ENCODE peak calls at places on chromosomes 12 and 14, in nine cellular contexts. Z, Q, W, F, X, J, A, P and T are unnamed samples.
A peak's percentile ranks its signal among the peaks of the same experiment; 100 is the strongest.

GRCh38 chr12:94649349-94650142 is 811 bp downstream of the TMCC3 start:
- DNase-seq in Z (peak; percentile 26), A (peak; percentile 52), Q (no peak), J (peak; percentile 36), P (peak; percentile 64), W (no peak), X (peak; percentile 55), F (peak; percentile 60), T (peak; percentile 30)

GRCh38 chr12:114193474-114193873 is 212.5 kb downstream of the TBX5 start:
- DNase-seq in J (no peak), F (peak; percentile 0), X (no peak), W (no peak), Q (no peak), Z (no peak), A (no peak), P (no peak), T (no peak)

GRCh38 chr14:102914474-102915291 is 7.8 kb upstream of the AMN start:
- DNase-seq in Q (no peak), Z (no peak), W (no peak), P (no peak), F (no peak), J (no peak), A (no peak), X (no peak), T (no peak)

GRCh38 chr12:2149091-2149490 is 96.3 kb downstream of the CACNA1C start:
- DNase-seq in A (no peak), F (no peak), Q (no peak), W (no peak), X (no peak), P (no peak), Z (no peak), J (no peak), T (no peak)

GRCh38 chr12:111775205-111776193 is 8.8 kb downstream of the ALDH2 start:
- DNase-seq in P (peak; percentile 91), J (no peak), Q (peak; percentile 49), W (no peak), F (peak; percentile 98), A (peak; percentile 78), X (peak; percentile 89), Z (peak; percentile 66), T (peak; percentile 94)

GRCh38 chr14:69259531-69260245 is at the start of gene GALNT16:
- DNase-seq in Q (no peak), P (peak; percentile 38), X (peak; percentile 39), A (peak; percentile 38), J (peak; percentile 55), F (peak; percentile 33), W (no peak), Z (no peak), T (no peak)

GRCh38 chr12:113465808-113466769 is 5.6 kb downstream of the LHX5 start:
- DNase-seq in Q (no peak), Z (no peak), A (no peak), W (no peak), J (no peak), P (no peak), X (no peak), F (no peak), T (no peak)

GRCh38 chr14:69260979-69261605 is 1.1 kb downstream of the GALNT16 start:
- DNase-seq in X (peak; percentile 58), W (no peak), P (peak; percentile 37), A (peak; percentile 40), Z (no peak), J (peak; percentile 51), Q (no peak), F (no peak), T (peak; percentile 72)

GRCh38 chr12:95838125-95838524 is 20.6 kb upstream of the SNRPF start:
- DNase-seq in J (no peak), A (no peak), X (no peak), F (peak; percentile 78), W (no peak), Z (peak; percentile 61), Q (no peak), P (peak; percentile 64), T (no peak)

GRCh38 chr12:63808631-63809030 is 28.9 kb downstream of the RXYLT1 start:
- DNase-seq in W (no peak), Z (peak; percentile 29), F (peak; percentile 84), A (no peak), P (no peak), J (no peak), Q (no peak), X (no peak), T (no peak)

GRCh38 chr14:96986701-96987474 is 189.7 kb downstream of the VRK1 start:
- DNase-seq in X (no peak), P (no peak), A (no peak), W (no peak), Q (no peak), F (no peak), J (no peak), Z (no peak), T (no peak)

DNA sequence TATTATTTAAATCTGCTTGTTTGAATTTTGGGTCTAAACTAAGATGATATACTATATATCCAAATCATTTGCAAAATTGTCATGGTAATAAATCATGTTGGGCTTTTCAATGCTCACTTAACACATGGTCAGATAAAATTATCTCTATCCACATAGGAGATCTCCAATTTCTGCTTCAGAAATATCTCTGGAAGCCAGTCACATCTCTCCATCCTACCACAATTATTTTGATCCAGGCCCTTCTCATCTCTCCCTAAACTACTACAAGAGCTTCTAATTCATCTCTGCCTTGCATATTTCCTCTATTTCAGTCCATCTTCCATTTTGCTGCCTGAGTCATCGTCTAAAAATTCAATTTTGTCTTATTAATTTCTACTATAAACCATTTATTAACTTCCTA is 3.8 kb downstream of the DCN start:
- DNase-seq in Z (no peak), J (no peak), Q (no peak), F (no peak), P (no peak), X (no peak), A (no peak), W (no peak), T (no peak)
- H3K4me3 ChIP-seq in Z (no peak overlapping the region), J (peak overlapping the region; percentile 36), Q (peak overlapping the region; percentile 27), F (no peak overlapping the region), P (peak overlapping the region; percentile 30), X (no peak overlapping the region), A (no peak overlapping the region), W (no peak overlapping the region), T (peak overlapping the region; percentile 47)

DNA sequence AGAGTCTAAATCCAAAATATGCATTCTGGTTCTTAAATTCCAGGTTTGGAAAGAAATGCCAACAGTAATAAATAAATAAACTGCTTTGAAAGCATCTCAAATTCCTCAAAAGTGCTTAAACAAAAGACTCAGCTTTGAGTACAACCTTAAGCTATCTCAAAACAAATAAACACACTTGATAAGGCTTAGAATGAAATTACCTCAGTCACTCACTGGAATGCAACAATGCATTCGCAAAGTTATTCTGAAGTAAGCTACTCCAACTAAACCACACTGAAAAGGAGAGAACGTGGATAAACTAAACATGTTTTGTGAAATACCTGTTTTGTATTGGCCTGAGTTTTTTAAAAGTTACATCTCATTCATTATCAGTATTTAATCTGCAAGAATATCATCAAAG is 1.2 kb downstream of the SPTSSA start:
- DNase-seq in Q (no peak), P (no peak), F (peak; percentile 60), X (no peak), W (no peak), J (no peak), A (no peak), Z (no peak), T (no peak)
- H3K27ac ChIP-seq in Q (no peak overlapping the region), P (peak overlapping the region; percentile 98), F (peak overlapping the region; percentile 94), X (peak overlapping the region; percentile 90), W (no peak overlapping the region), J (no peak overlapping the region), A (peak overlapping the region; percentile 100), Z (peak overlapping the region; percentile 91), T (peak overlapping the region; percentile 95)

DNA sequence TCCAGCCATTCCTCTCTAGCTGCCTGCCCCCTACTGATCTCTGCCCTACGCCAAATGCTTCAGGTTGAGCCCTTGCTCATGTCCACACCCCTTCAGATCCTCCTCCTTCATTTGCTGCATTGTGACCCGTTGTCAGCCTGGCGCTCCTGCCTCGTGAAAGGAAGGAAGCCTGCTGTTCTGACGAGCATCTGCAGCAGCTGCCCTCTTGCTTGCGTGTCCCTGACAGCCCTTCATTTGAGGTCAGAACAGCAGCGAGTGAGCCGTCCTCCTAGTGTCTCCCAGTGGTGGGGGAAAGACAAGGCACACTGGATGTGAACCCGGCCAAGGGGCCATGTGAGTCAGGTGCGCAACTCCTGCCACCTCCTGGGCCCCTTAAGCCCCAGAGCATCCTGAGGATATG is 3.0 kb upstream of the PIANP start:
- DNase-seq in F (no peak), Z (no peak), P (no peak), Q (no peak), W (no peak), A (no peak), J (no peak), X (no peak), T (no peak)
- TF ChIP-seq CTCF in F (no peak), Z (peak; percentile 1), P (no peak), Q (no peak), W (no peak), A (no peak), J (no peak), X (no peak), T (no peak)

GRCh38 chr14:73754911-73755360 is 40.8 kb upstream of the PNMA1 start:
- DNase-seq in W (no peak), Q (no peak), J (no peak), P (peak; percentile 71), A (no peak), X (peak; percentile 61), F (peak; percentile 82), Z (no peak), T (no peak)

GRCh38 chr14:73755434-73756014 is 41.3 kb upstream of the PNMA1 start:
- DNase-seq in A (no peak), Q (no peak), P (peak; percentile 55), Z (no peak), W (no peak), F (no peak), X (peak; percentile 62), J (no peak), T (no peak)

GRCh38 chr14:73753043-73753886 is 39.1 kb upstream of the PNMA1 start:
- DNase-seq in J (no peak), W (no peak), A (no peak), Q (no peak), P (peak; percentile 76), F (peak; percentile 57), Z (no peak), X (peak; percentile 62), T (peak; percentile 72)

GRCh38 chr14:73752297-73752992 is 38.3 kb upstream of the PNMA1 start:
- DNase-seq in F (peak; percentile 75), X (peak; percentile 72), J (peak; percentile 56), Z (no peak), A (peak; percentile 90), Q (no peak), P (peak; percentile 88), W (no peak), T (peak; percentile 66)

DNA sequence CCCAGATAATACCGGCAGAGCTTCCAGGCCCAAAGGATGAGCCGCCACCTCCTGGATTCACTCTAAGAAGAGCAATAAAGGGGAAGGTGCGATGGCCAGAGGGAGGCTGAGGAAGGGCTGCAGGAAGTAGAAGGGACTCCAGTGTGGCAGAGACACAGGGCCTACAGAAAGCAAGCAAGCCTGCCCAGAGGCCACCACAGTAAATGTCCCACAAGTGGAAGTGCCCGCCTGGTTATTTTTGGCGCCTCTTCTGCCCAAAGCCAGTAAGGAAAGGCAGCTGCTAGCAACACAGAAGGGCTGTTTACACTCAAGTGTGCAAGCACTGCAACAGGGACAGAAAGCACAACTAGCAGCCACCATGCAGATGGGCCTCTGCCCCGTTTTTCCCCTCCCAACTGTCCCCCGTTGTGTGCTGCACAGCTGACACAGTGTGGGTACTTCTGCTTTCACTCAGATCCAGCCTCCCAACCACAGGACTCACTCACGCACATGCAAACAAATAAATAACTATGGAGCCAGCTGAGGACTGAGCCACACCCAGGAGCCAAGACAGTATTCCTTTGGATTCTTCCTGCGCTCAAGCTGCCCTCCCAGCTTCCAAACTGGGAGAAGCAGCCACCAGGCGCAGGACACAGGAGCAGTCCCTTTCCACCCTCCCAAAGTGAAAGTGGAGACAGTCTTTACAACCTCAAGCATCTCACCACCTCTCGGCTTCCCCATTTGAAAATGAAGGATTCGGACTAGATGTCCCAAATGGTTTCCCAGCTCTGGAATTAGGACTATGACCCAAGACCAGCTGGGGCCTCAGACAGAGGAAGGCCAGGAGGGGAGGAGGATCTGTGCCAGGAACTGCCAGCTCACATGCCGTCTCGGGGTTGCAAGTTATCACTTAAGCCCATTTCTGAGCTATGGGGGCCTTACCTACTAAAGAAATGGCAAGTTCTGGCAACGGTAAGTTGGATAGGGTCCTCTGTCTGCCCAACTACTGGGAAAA is 40.0 kb upstream of the PNMA1 start:
- DNase-seq in X (no peak), Q (no peak), A (peak; percentile 64), Z (no peak), P (no peak), W (no peak), F (peak; percentile 38), J (peak; percentile 48), T (peak; percentile 83)
- H3K4me3 ChIP-seq in X (no peak overlapping the region), Q (peak overlapping the region; percentile 24), A (no peak overlapping the region), Z (no peak overlapping the region), P (peak overlapping the region; percentile 16), W (no peak overlapping the region), F (no peak overlapping the region), J (peak overlapping the region; percentile 39), T (peak overlapping the region; percentile 33)